ENCODE peak calls at places on chromosomes 13 and 19, in six cellular contexts. A is A549, W is K562, H is GM12878, C is endothelial cell of umbilical vein, V is HepG2. E is an unnamed sample.

GRCh38 chr13:39538826-39539555 is 64.0 kb downstream of the LHFPL6 start:
- DNase-seq in V (no peak), W (no peak), C (no peak), H (no peak), A (no peak), E (no peak)

GRCh38 chr13:78610381-78610883 is 7.1 kb upstream of the POU4F1 start:
- DNase-seq in H (no peak), V (no peak), C (no peak), A (no peak), W (no peak), E (no peak)

GRCh38 chr13:42883771-42884170 is 102.4 kb downstream of the FAM216B start:
- DNase-seq in A (no peak), C (peak; percentile 68), H (no peak), V (no peak), W (no peak), E (peak; percentile 33)

GRCh38 chr19:48841047-48841446 is 4.8 kb upstream of the HSD17B14 start:
- DNase-seq in H (no peak), C (no peak), A (no peak), W (no peak), V (no peak), E (no peak)

GRCh38 chr13:42720116-42720857 is 61.1 kb upstream of the FAM216B start:
- DNase-seq in V (peak; percentile 7), H (peak; percentile 13), W (peak; percentile 12), C (peak; percentile 2), A (peak; percentile 66), E (peak; percentile 94)

GRCh38 chr13:76387561-76387960 is 498.6 kb downstream of the KCTD12 start:
- DNase-seq in C (no peak), W (no peak), V (no peak), A (no peak), H (no peak), E (peak; percentile 7)

GRCh38 chr13:30465541-30466357 is at the start of gene HMGB1:
- DNase-seq in A (peak; percentile 92), V (peak; percentile 98), C (peak; percentile 98), W (peak; percentile 97), H (peak; percentile 97), E (peak; percentile 100)

GRCh38 chr13:21043898-21044297 is 17.5 kb downstream of the LATS2 start:
- DNase-seq in V (no peak), W (no peak), A (no peak), C (no peak), H (no peak), E (no peak)

GRCh38 chr13:101452519-101453485 is at the start of gene ITGBL1:
- DNase-seq in C (peak; percentile 48), V (no peak), H (no peak), A (no peak), W (no peak), E (no peak)

GRCh38 chr19:6026390-6026897 is 48.5 kb upstream of the RANBP3 start:
- DNase-seq in C (no peak), H (no peak), W (no peak), V (no peak), A (no peak), E (no peak)

GRCh38 chr13:77265336-77265735 is 61.6 kb downstream of the MYCBP2 start:
- DNase-seq in H (no peak), A (no peak), C (no peak), V (no peak), W (no peak), E (no peak)

GRCh38 chr19:18594096-18594823 is 5.7 kb downstream of the REX1BD start:
- DNase-seq in C (peak; percentile 80), V (no peak), A (peak; percentile 57), H (no peak), W (peak; percentile 85), E (peak; percentile 86)

GRCh38 chr19:46639356-46640061 is 3.5 kb upstream of the GNG8 start:
- DNase-seq in H (no peak), C (no peak), W (peak; percentile 78), A (no peak), V (no peak), E (peak; percentile 90)

GRCh38 chr13:88000787-88001186 is 329.6 kb downstream of the SLITRK5 start:
- DNase-seq in A (no peak), H (no peak), W (no peak), C (no peak), V (no peak), E (no peak)

GRCh38 chr19:33868821-33869412 is 72.2 kb downstream of the KCTD15 start:
- DNase-seq in V (no peak), A (no peak), C (peak; percentile 43), H (no peak), W (no peak), E (no peak)

GRCh38 chr19:42315024-42315423 is 1.9 kb downstream of the TMEM145 start:
- DNase-seq in A (no peak), C (no peak), H (no peak), W (no peak), V (no peak), E (no peak)

GRCh38 chr19:42311612-42312160 is 1.4 kb upstream of the TMEM145 start:
- DNase-seq in V (no peak), A (no peak), W (peak; percentile 57), H (no peak), C (no peak), E (no peak)

GRCh38 chr19:42313840-42314755 is 989 bp downstream of the TMEM145 start:
- DNase-seq in V (no peak), W (no peak), H (no peak), A (no peak), C (no peak), E (no peak)

GRCh38 chr19:42312370-42312769 is 739 bp upstream of the TMEM145 start:
- DNase-seq in A (no peak), C (no peak), W (no peak), H (no peak), V (no peak), E (no peak)

GRCh38 chr19:42313096-42313839 is at the start of gene TMEM145:
- DNase-seq in W (peak; percentile 79), H (no peak), A (peak; percentile 92), C (peak; percentile 19), V (no peak), E (peak; percentile 55)
- TF ChIP-seq MYC in W (no peak), H (no peak), A (no peak), C (no peak), V (peak; percentile 37), E (no peak)

DNA sequence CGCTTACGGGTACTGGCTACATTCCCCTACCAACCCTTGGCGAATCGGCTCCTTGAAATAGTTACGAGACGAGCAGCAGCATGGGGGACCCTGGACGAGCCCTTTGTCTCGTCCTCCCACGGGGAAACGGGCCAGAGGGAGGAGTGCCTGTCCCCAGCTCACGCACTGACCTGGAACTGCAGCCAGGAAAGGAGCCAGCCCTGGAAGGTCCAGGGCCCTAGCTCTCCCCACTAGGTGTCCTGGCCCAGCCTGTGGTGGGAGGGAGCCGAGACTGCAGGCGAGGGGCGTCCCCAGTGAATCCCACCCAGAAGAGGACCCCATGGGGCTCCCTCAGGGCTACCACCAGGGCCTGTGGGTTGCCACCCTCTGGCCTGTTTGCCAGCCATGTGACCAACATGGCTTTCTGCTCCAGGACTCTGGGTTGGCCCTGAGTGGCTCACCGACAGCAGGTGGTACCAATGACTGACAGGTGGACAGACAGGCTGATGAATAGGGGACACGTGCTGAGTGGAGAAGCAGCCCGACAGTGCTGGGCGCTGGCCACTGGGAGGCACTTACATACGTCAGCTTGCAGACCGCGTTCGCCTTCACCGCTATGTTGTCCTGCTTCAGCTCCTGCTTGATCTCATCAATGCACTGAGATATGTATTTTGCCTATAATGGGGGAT is 13.2 kb downstream of the AP3D1 start:
- DNase-seq in A (no peak), H (no peak), V (no peak), W (no peak), C (no peak), E (no peak)
- TF ChIP-seq MYC in A (no peak), H (no peak), V (no peak), W (no peak), C (no peak), E (no peak)

GRCh38 chr19:7771072-7771471 is 8.0 kb downstream of the CLEC4M start:
- DNase-seq in H (no peak), W (no peak), A (no peak), V (no peak), C (no peak), E (peak; percentile 17)

GRCh38 chr19:7773841-7774240 is 10.8 kb downstream of the CLEC4M start:
- DNase-seq in V (no peak), H (no peak), A (no peak), C (no peak), W (no peak), E (no peak)

GRCh38 chr19:7769171-7769570 is 6.1 kb downstream of the CLEC4M start:
- DNase-seq in V (no peak), W (no peak), A (no peak), C (no peak), H (no peak), E (no peak)

GRCh38 chr19:7775761-7776160 is 12.7 kb downstream of the CLEC4M start:
- DNase-seq in W (no peak), C (no peak), A (no peak), H (no peak), V (no peak), E (no peak)

DNA sequence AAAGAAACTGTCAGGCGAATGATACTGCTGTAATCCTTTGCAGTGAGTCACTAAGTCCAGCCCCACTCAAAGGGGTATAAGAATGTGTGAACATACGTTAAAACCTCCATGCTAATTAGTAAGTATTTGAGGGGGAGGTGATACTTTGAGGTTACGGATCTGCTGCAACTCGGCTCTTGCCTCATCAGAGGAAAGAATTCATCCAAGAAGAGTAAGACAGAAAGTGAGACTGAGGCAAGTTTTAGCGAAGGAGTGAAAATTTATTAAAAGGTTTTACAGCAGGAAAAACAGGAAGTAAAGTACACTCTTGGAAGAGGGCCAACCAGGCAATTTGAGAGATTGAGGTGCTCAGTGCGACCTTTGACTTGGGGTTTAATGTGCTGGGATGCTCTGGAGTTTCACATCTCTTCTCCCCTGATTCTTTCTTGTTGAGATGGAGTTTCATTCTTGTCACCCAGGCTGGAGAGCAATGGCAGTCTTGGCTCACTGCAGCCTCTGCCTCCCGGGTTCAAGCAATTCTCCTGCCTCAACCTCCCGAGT is 9.8 kb downstream of the CLEC4M start:
- DNase-seq in H (peak; percentile 68), A (no peak), V (no peak), C (no peak), W (peak; percentile 19), E (peak; percentile 96)
- TF ChIP-seq MYC in H (no peak), A (no peak), V (no peak), C (no peak), W (no peak), E (no peak)

GRCh38 chr19:11046608-11047354 is 42.5 kb upstream of the LDLR start:
- DNase-seq in V (no peak), C (no peak), W (no peak), A (no peak), H (peak; percentile 47), E (no peak)

GRCh38 chr19:11044436-11044835 is 44.8 kb upstream of the LDLR start:
- DNase-seq in W (no peak), H (no peak), A (no peak), C (no peak), V (no peak), E (no peak)

GRCh38 chr19:11045536-11045935 is 43.7 kb upstream of the LDLR start:
- DNase-seq in C (no peak), V (no peak), A (no peak), W (no peak), H (no peak), E (no peak)

GRCh38 chr19:11050323-11051114 is 38.7 kb upstream of the LDLR start:
- DNase-seq in A (no peak), V (no peak), W (no peak), C (no peak), H (no peak), E (no peak)

DNA sequence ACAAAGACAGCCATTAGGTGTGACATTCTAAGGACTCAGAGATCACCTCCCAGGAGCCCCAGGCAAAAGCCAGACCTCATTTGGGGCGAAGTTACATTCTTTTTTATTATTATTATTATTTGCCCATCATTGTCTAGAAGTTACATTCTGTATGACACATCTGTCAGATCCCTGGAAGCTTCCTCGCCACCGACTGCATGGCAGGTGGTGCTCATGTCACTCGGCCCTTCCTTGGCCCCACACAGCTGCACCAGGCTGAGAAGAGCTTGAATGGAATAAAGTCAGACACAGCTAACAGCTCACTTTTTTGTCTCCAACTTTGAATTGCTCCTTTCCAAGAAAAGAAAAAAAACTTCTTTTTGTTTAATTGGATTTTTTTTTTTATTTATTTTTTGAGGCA is 41.4 kb upstream of the LDLR start:
- DNase-seq in W (no peak), A (no peak), C (no peak), H (no peak), V (no peak), E (no peak)
- TF ChIP-seq MYC in W (no peak), A (no peak), C (no peak), H (no peak), V (no peak), E (no peak)